ENCODE peak calls at places on chromosomes 16 and 17, in six cellular contexts. W, H, O, L, T and M are unnamed samples.

GRCh38 chr16:28276301-28276700 is 16.0 kb upstream of the SBK1 start:
- DNase-seq in W (no peak), T (no peak), O (no peak), L (no peak), H (no peak), M (no peak)

GRCh38 chr17:39139137-39139516 is 12.3 kb downstream of the PLXDC1 start:
- DNase-seq in H (no peak), T (no peak), W (peak), L (no peak), O (peak), M (no peak)

GRCh38 chr16:10323528-10323869 is 62.4 kb upstream of the ATF7IP2 start:
- DNase-seq in L (no peak), T (no peak), H (no peak), W (no peak), O (no peak), M (no peak)

GRCh38 chr17:61223725-61224124 is 175.9 kb upstream of the TBX2 start:
- DNase-seq in T (no peak), H (no peak), W (no peak), L (no peak), O (no peak), M (no peak)

GRCh38 chr17:81923302-81924260 is 4.0 kb downstream of the MAFG start:
- DNase-seq in H (no peak), O (peak), W (peak), L (no peak), T (no peak), M (no peak)

GRCh38 chr17:80005360-80006338 is 30.0 kb downstream of the TBC1D16 start:
- DNase-seq in L (no peak), H (no peak), W (peak), O (no peak), T (peak), M (peak)

GRCh38 chr16:46762583-46762982 is 14.4 kb upstream of the MYLK3 start:
- DNase-seq in T (no peak), O (peak), H (peak), W (no peak), L (no peak), M (peak)

GRCh38 chr16:57623251-57624043 is 5.0 kb upstream of the ADGRG1 start:
- DNase-seq in O (peak), L (no peak), W (no peak), H (peak), T (no peak), M (no peak)